ENCODE peak calls at places on chromosomes 16 and 17, in eight cellular contexts. One of them, this sample, is unnamed. For H3K4me1, the result is how much of the 10 kb centered on the place peaks cover.

GRCh38 chr16:19008770-19009169 is 25.0 kb downstream of the TMC7 start:
- DNase-seq in kidney: no peak
- DNase-seq in A549: no peak
- DNase-seq in body of pancreas: no peak
- DNase-seq in PC-3: no peak
- DNase-seq in aorta: no peak
- DNase-seq in colonic mucosa: no peak
- DNase-seq in mucosa of descending colon: no peak
- DNase-seq in this sample: no peak

GRCh38 chr17:15398291-15398690 is 56.9 kb upstream of the TEKT3 start:
- DNase-seq in kidney: no peak
- DNase-seq in A549: no peak
- DNase-seq in body of pancreas: no peak
- DNase-seq in PC-3: peak
- DNase-seq in aorta: no peak
- DNase-seq in colonic mucosa: no peak
- DNase-seq in mucosa of descending colon: no peak
- DNase-seq in this sample: no peak

GRCh38 chr17:46777943-46778915 is 40.3 kb downstream of the WNT3 start:
- DNase-seq in kidney: no peak
- DNase-seq in A549: no peak
- DNase-seq in body of pancreas: no peak
- DNase-seq in PC-3: no peak
- DNase-seq in aorta: peak
- DNase-seq in colonic mucosa: no peak
- DNase-seq in mucosa of descending colon: no peak
- DNase-seq in this sample: peak

GRCh38 chr17:35189291-35189690 is 4.9 kb downstream of the SLC35G3 start:
- DNase-seq in kidney: no peak
- DNase-seq in A549: no peak
- DNase-seq in body of pancreas: no peak
- DNase-seq in PC-3: peak
- DNase-seq in aorta: no peak
- DNase-seq in colonic mucosa: no peak
- DNase-seq in mucosa of descending colon: no peak
- DNase-seq in this sample: no peak

GRCh38 chr16:85429776-85430522 is 183.2 kb upstream of the GSE1 start:
- DNase-seq in kidney: no peak
- DNase-seq in A549: no peak
- DNase-seq in body of pancreas: peak
- DNase-seq in PC-3: no peak
- DNase-seq in aorta: peak
- DNase-seq in colonic mucosa: peak
- DNase-seq in mucosa of descending colon: peak
- DNase-seq in this sample: no peak

GRCh38 chr17:66488874-66489273 is 186.5 kb downstream of the PRKCA start:
- DNase-seq in kidney: no peak
- DNase-seq in A549: no peak
- DNase-seq in body of pancreas: no peak
- DNase-seq in PC-3: no peak
- DNase-seq in aorta: no peak
- DNase-seq in colonic mucosa: no peak
- DNase-seq in mucosa of descending colon: no peak
- DNase-seq in this sample: no peak

GRCh38 chr16:23174622-23175021 is 7.9 kb upstream of the SCNN1G start:
- DNase-seq in kidney: no peak
- DNase-seq in A549: no peak
- DNase-seq in body of pancreas: no peak
- DNase-seq in PC-3: peak
- DNase-seq in aorta: no peak
- DNase-seq in colonic mucosa: no peak
- DNase-seq in mucosa of descending colon: no peak
- DNase-seq in this sample: no peak

GRCh38 chr17:30158896-30159625 is 42.4 kb downstream of the NSRP1 start:
- DNase-seq in kidney: no peak
- DNase-seq in A549: no peak
- DNase-seq in body of pancreas: no peak
- DNase-seq in PC-3: no peak
- DNase-seq in aorta: no peak
- DNase-seq in colonic mucosa: no peak
- DNase-seq in mucosa of descending colon: no peak
- DNase-seq in this sample: no peak

GRCh38 chr16:65933703-65934102 is 432.8 kb upstream of the CDH5 start:
- DNase-seq in kidney: no peak
- DNase-seq in A549: no peak
- DNase-seq in body of pancreas: no peak
- DNase-seq in PC-3: no peak
- DNase-seq in aorta: no peak
- DNase-seq in colonic mucosa: no peak
- DNase-seq in mucosa of descending colon: no peak
- DNase-seq in this sample: no peak

GRCh38 chr17:65876985-65877384 is 314.9 kb downstream of the CEP112 start:
- DNase-seq in kidney: no peak
- DNase-seq in A549: no peak
- DNase-seq in body of pancreas: no peak
- DNase-seq in PC-3: no peak
- DNase-seq in aorta: no peak
- DNase-seq in colonic mucosa: peak
- DNase-seq in mucosa of descending colon: peak
- DNase-seq in this sample: no peak

GRCh38 chr17:49567871-49568694 is 7.6 kb upstream of the NXPH3 start:
- DNase-seq in kidney: peak
- DNase-seq in A549: peak
- DNase-seq in body of pancreas: peak
- DNase-seq in PC-3: peak
- DNase-seq in aorta: peak
- DNase-seq in colonic mucosa: peak
- DNase-seq in mucosa of descending colon: peak
- DNase-seq in this sample: peak

GRCh38 chr17:83010323-83011200 is 68.8 kb upstream of the METRNL start:
- DNase-seq in kidney: no peak
- DNase-seq in A549: no peak
- DNase-seq in body of pancreas: no peak
- DNase-seq in PC-3: no peak
- DNase-seq in aorta: no peak
- DNase-seq in colonic mucosa: no peak
- DNase-seq in mucosa of descending colon: no peak
- DNase-seq in this sample: no peak

GRCh38 chr17:50272711-50273653 is 1.3 kb upstream of the TMEM92 start:
- DNase-seq in kidney: peak
- DNase-seq in A549: peak
- DNase-seq in body of pancreas: peak
- DNase-seq in PC-3: peak
- DNase-seq in aorta: peak
- DNase-seq in colonic mucosa: peak
- DNase-seq in mucosa of descending colon: peak
- DNase-seq in this sample: peak

GRCh38 chr17:81084691-81085419 is 49.9 kb downstream of the BAIAP2 start:
- DNase-seq in kidney: no peak
- DNase-seq in A549: no peak
- DNase-seq in body of pancreas: peak
- DNase-seq in PC-3: no peak
- DNase-seq in aorta: no peak
- DNase-seq in colonic mucosa: no peak
- DNase-seq in mucosa of descending colon: no peak
- DNase-seq in this sample: peak
- H3K4me1 ChIP-seq in kidney: under half
- H3K4me1 ChIP-seq in A549: under half
- H3K4me1 ChIP-seq in body of pancreas: under half
- H3K4me1 ChIP-seq in PC-3: under half
- H3K4me1 ChIP-seq in aorta: under half
- H3K4me1 ChIP-seq in colonic mucosa: under half
- H3K4me1 ChIP-seq in mucosa of descending colon: under half
- H3K4me1 ChIP-seq in this sample: under half

GRCh38 chr16:1393613-1394176 is 20.8 kb downstream of the UNKL start:
- DNase-seq in kidney: no peak
- DNase-seq in A549: no peak
- DNase-seq in body of pancreas: no peak
- DNase-seq in PC-3: no peak
- DNase-seq in aorta: no peak
- DNase-seq in colonic mucosa: no peak
- DNase-seq in mucosa of descending colon: no peak
- DNase-seq in this sample: no peak

GRCh38 chr16:1395444-1396074 is 18.9 kb downstream of the UNKL start:
- DNase-seq in kidney: no peak
- DNase-seq in A549: no peak
- DNase-seq in body of pancreas: no peak
- DNase-seq in PC-3: no peak
- DNase-seq in aorta: no peak
- DNase-seq in colonic mucosa: peak
- DNase-seq in mucosa of descending colon: peak
- DNase-seq in this sample: no peak

GRCh38 chr16:1394367-1394951 is 20.0 kb downstream of the UNKL start:
- DNase-seq in kidney: no peak
- DNase-seq in A549: no peak
- DNase-seq in body of pancreas: no peak
- DNase-seq in PC-3: no peak
- DNase-seq in aorta: no peak
- DNase-seq in colonic mucosa: no peak
- DNase-seq in mucosa of descending colon: no peak
- DNase-seq in this sample: no peak

GRCh38 chr16:1390239-1390638 is 24.3 kb downstream of the UNKL start:
- DNase-seq in kidney: no peak
- DNase-seq in A549: no peak
- DNase-seq in body of pancreas: no peak
- DNase-seq in PC-3: no peak
- DNase-seq in aorta: no peak
- DNase-seq in colonic mucosa: no peak
- DNase-seq in mucosa of descending colon: no peak
- DNase-seq in this sample: no peak

GRCh38 chr16:1392826-1393225 is 21.7 kb downstream of the UNKL start:
- DNase-seq in kidney: no peak
- DNase-seq in A549: no peak
- DNase-seq in body of pancreas: no peak
- DNase-seq in PC-3: no peak
- DNase-seq in aorta: no peak
- DNase-seq in colonic mucosa: no peak
- DNase-seq in mucosa of descending colon: no peak
- DNase-seq in this sample: no peak
- H3K4me3 ChIP-seq in kidney: no peak
- H3K4me3 ChIP-seq in A549: no peak
- H3K4me3 ChIP-seq in body of pancreas: no peak
- H3K4me3 ChIP-seq in PC-3: no peak
- H3K4me3 ChIP-seq in aorta: no peak
- H3K4me3 ChIP-seq in colonic mucosa: no peak
- H3K4me3 ChIP-seq in mucosa of descending colon: no peak
- H3K4me3 ChIP-seq in this sample: no peak

DNA sequence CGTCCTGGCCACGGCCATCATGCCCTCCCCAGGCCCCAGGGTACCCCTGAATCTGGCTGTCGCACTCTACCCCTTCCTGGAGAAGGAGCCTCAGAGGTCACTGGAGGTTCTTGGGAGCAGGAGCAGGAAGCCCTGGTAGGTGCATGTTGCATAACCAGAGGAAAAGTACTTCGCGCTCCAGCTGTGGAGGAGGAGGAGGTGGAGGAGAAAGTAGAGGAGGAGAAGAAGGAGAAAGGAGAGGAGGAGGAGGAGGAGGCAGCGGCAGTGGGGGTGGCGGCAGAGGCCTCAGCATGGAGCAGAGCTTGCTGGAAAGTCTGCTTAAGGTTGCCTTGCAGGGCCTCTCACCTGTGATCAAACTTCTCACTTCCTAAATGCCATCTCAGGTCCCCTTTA is 61.8 kb downstream of the BAIAP2 start:
- DNase-seq in kidney: no peak
- DNase-seq in A549: no peak
- DNase-seq in body of pancreas: no peak
- DNase-seq in PC-3: no peak
- DNase-seq in aorta: no peak
- DNase-seq in colonic mucosa: no peak
- DNase-seq in mucosa of descending colon: no peak
- DNase-seq in this sample: no peak
- H3K4me1 ChIP-seq in kidney: under half
- H3K4me1 ChIP-seq in A549: half or more
- H3K4me1 ChIP-seq in body of pancreas: under half
- H3K4me1 ChIP-seq in PC-3: half or more
- H3K4me1 ChIP-seq in aorta: under half
- H3K4me1 ChIP-seq in colonic mucosa: under half
- H3K4me1 ChIP-seq in mucosa of descending colon: under half
- H3K4me1 ChIP-seq in this sample: under half

GRCh38 chr17:76385892-76386786 is 1.7 kb downstream of the SPHK1 start:
- DNase-seq in kidney: peak
- DNase-seq in A549: peak
- DNase-seq in body of pancreas: peak
- DNase-seq in PC-3: peak
- DNase-seq in aorta: peak
- DNase-seq in colonic mucosa: peak
- DNase-seq in mucosa of descending colon: peak
- DNase-seq in this sample: peak

GRCh38 chr17:76382803-76383644 is 1.4 kb upstream of the SPHK1 start:
- DNase-seq in kidney: peak
- DNase-seq in A549: peak
- DNase-seq in body of pancreas: peak
- DNase-seq in PC-3: peak
- DNase-seq in aorta: peak
- DNase-seq in colonic mucosa: peak
- DNase-seq in mucosa of descending colon: peak
- DNase-seq in this sample: peak

GRCh38 chr17:76383645-76384221 is 676 bp upstream of the SPHK1 start:
- DNase-seq in kidney: peak
- DNase-seq in A549: peak
- DNase-seq in body of pancreas: peak
- DNase-seq in PC-3: peak
- DNase-seq in aorta: peak
- DNase-seq in colonic mucosa: peak
- DNase-seq in mucosa of descending colon: peak
- DNase-seq in this sample: peak

GRCh38 chr17:76384987-76385891 is 830 bp downstream of the SPHK1 start:
- DNase-seq in kidney: peak
- DNase-seq in A549: peak
- DNase-seq in body of pancreas: peak
- DNase-seq in PC-3: peak
- DNase-seq in aorta: peak
- DNase-seq in colonic mucosa: peak
- DNase-seq in mucosa of descending colon: peak
- DNase-seq in this sample: peak

DNA sequence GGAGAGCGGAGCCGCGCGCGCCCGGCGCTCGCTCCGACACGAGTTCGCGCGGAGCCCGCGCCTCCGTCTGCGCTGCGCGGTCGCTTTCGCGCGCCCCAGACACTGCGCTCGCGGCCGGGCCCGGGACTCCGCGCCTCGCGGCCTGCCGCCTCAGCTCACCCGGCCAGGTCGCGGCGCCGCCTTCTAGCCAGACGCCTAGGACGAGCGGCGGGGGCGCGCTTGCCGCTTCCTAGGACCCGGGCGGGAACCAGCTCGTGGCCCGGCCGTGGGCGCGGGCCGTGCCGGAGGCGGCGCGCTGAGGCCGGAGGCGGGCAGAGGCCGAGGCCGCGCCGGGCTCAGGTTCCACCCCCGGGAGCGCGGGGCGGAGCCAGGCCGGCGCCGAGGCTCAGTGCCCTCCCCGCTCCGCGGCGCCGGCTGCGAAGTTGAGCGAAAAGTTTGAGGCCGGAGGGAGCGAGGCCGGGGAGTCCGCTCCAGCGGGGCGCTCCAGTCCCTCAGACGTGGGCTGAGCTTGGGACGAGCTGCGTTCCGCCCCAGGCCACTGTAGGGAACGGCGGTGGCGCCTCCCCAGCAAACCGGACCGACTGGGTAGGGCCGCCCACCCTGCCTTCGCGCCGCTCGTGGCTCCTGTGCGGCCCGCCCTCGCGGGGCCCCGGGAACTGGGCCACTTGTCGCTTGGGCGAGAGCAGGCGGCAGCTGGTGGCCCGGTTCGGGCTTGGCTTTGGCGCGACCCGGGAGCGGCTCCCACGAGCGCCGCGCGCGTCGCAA is at the start of gene SPHK1:
- DNase-seq in kidney: peak
- DNase-seq in A549: peak
- DNase-seq in body of pancreas: peak
- DNase-seq in PC-3: peak
- DNase-seq in aorta: peak
- DNase-seq in colonic mucosa: peak
- DNase-seq in mucosa of descending colon: peak
- DNase-seq in this sample: peak
- H3K4me3 ChIP-seq in kidney: peak
- H3K4me3 ChIP-seq in A549: peak
- H3K4me3 ChIP-seq in body of pancreas: peak
- H3K4me3 ChIP-seq in PC-3: peak
- H3K4me3 ChIP-seq in aorta: peak
- H3K4me3 ChIP-seq in colonic mucosa: peak
- H3K4me3 ChIP-seq in mucosa of descending colon: peak
- H3K4me3 ChIP-seq in this sample: peak